ENCODE peak calls at places on chromosomes 11 and 22, in ten cellular contexts. P is RWPE1, L is testis, V is substantia nigra, Z is heart right ventricle, G is ascending aorta, E is Karpas-422, S is transverse colon, Q is GM23338, R is left ventricle myocardium inferior. H is an unnamed sample.

GRCh38 chr11:118857385-118857784 is 26.3 kb upstream of the CXCR5 start:
- DNase-seq in L (no peak), P (no peak), G (no peak), V (no peak), E (no peak), Q (no peak), Z (no peak), S (no peak), R (no peak), H (no peak)

GRCh38 chr11:16604784-16605439 is 133.5 kb upstream of the C11orf58 start:
- DNase-seq in G (peak), R (peak), L (peak), V (peak), P (no peak), S (peak), Z (peak), E (no peak), Q (peak), H (no peak)

GRCh38 chr22:30239421-30240405 is 6.8 kb downstream of the LIF start:
- DNase-seq in Z (no peak), G (no peak), Q (no peak), S (no peak), P (no peak), L (no peak), E (no peak), R (no peak), V (no peak), H (no peak)

GRCh38 chr11:93477684-93478234 is 65.4 kb downstream of the SMCO4 start:
- DNase-seq in Z (no peak), S (no peak), V (no peak), P (no peak), G (no peak), L (no peak), E (no peak), Q (peak), R (no peak), H (no peak)

GRCh38 chr11:126134461-126135155 is 71.9 kb upstream of the CDON start:
- DNase-seq in G (no peak), R (no peak), V (no peak), Z (no peak), S (no peak), P (no peak), E (no peak), L (no peak), Q (no peak), H (no peak)

GRCh38 chr11:30487200-30487898 is 98.8 kb downstream of the MPPED2 start:
- DNase-seq in E (no peak), P (no peak), G (peak), S (peak), L (no peak), Q (no peak), R (peak), Z (no peak), V (no peak), H (peak)

GRCh38 chr11:112523477-112523876 is 262.8 kb upstream of the PLET1 start:
- DNase-seq in V (peak), P (no peak), S (no peak), G (peak), Q (peak), L (no peak), Z (peak), E (no peak), R (peak), H (peak)

GRCh38 chr22:42509548-42509947 is 10.0 kb downstream of the RRP7A start:
- DNase-seq in E (peak), G (no peak), Z (no peak), V (no peak), L (no peak), Q (no peak), R (no peak), P (no peak), S (no peak), H (no peak)

GRCh38 chr11:126446581-126446980 is 91.1 kb downstream of the ST3GAL4 start:
- DNase-seq in L (no peak), S (no peak), Q (no peak), E (no peak), R (no peak), V (no peak), G (no peak), Z (no peak), P (no peak), H (no peak)

GRCh38 chr22:40414838-40415505 is 44.6 kb downstream of the SGSM3 start:
- DNase-seq in Z (no peak), Q (no peak), S (peak), G (peak), R (no peak), E (peak), P (no peak), L (no peak), V (no peak), H (no peak)

GRCh38 chr11:62508336-62509058 is 38.1 kb downstream of the AHNAK start:
- DNase-seq in Z (peak), Q (peak), R (peak), G (peak), S (peak), E (peak), V (peak), L (peak), P (no peak), H (peak)

GRCh38 chr11:77101043-77101537 is 1.6 kb upstream of the OMP start:
- DNase-seq in P (no peak), V (no peak), R (no peak), S (no peak), L (no peak), Z (no peak), E (peak), Q (peak), G (no peak), H (no peak)

GRCh38 chr11:66749091-66749490 is 20.1 kb upstream of the SPTBN2 start:
- DNase-seq in V (no peak), G (no peak), R (no peak), Q (no peak), E (no peak), L (no peak), Z (no peak), S (no peak), P (no peak), H (no peak)

GRCh38 chr22:19744350-19745006 is 16.1 kb upstream of the TBX1 start:
- DNase-seq in R (no peak), Z (no peak), L (no peak), E (no peak), S (no peak), G (no peak), P (no peak), Q (no peak), V (no peak), H (no peak)

GRCh38 chr22:19747574-19747973 is 13.0 kb upstream of the TBX1 start:
- DNase-seq in Q (no peak), V (no peak), G (no peak), Z (no peak), S (no peak), L (no peak), P (no peak), E (no peak), R (no peak), H (no peak)

GRCh38 chr22:19746726-19747125 is 13.9 kb upstream of the TBX1 start:
- DNase-seq in E (no peak), G (no peak), Z (no peak), S (no peak), R (no peak), P (no peak), Q (no peak), V (no peak), L (no peak), H (no peak)

GRCh38 chr22:19743626-19744025 is 17.0 kb upstream of the TBX1 start:
- DNase-seq in L (no peak), G (no peak), V (no peak), Z (no peak), E (no peak), R (no peak), P (no peak), S (no peak), Q (no peak), H (no peak)

DNA sequence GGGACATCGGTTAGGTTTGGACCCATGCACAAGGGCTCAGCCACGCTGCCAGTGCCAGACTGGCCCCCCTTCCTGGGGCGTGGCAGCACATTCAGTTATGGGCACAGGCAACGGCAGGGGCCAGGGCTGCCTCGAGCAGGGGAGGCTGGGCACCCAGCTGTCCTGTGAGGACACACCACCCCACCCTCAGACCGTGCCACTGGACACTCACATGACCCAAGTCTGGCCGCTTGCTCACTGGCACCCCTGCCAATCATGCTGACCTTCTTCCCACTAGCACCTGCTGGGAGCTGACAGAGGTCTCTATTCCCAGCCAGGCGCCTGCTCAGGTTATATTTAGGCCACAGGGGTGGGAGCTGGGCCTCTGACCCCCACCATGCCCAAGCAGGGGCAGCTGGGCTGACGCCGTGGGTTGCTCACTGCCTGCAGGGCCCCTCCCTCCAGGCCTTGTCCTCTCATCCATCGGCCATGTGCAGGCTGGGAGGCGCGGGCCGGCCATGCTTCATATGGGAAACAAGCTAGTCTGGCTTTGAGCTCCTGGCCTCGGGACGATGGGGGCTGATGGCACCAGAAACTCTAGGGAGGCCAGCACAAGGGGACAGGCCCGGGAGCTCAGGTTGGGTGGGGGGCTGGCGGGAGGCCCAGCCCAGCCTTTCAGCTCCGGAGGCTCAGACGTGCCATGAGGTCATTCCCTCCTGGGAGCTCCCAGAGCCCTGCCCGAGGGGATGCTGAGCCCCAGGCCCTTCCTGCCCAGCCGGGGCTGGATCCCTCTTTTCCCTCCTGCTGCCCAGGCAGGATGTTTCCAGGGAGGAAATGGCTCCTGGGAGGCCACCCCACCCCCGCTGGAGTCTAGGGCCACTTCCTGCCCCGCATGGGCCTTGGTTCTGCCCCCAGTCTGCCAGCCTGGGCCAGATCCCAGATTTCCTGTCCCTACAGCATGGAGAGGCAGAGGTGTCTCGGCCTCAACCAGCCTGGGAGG is 15.1 kb upstream of the TBX1 start:
- DNase-seq in R (peak), G (no peak), E (no peak), Q (peak), S (no peak), V (no peak), P (no peak), Z (peak), L (no peak), H (peak)
- H3K27ac ChIP-seq in R (peak), G (no peak), E (no peak), Q (no peak), S (no peak), V (no peak), P (peak), Z (no peak), L (no peak), H (peak)

GRCh38 chr11:35282226-35282882 is 137.0 kb downstream of the SLC1A2 start:
- DNase-seq in V (no peak), L (no peak), E (no peak), S (no peak), P (no peak), G (no peak), R (no peak), Q (no peak), Z (no peak), H (no peak)

GRCh38 chr11:35277827-35278226 is 138.9 kb downstream of the CD44 start:
- DNase-seq in L (no peak), P (no peak), S (no peak), Q (no peak), G (no peak), Z (no peak), E (no peak), V (no peak), R (no peak), H (no peak)

GRCh38 chr11:35285471-35285870 is 133.9 kb downstream of the SLC1A2 start:
- DNase-seq in L (no peak), Q (no peak), S (no peak), P (no peak), R (no peak), G (no peak), E (no peak), V (no peak), Z (no peak), H (no peak)

GRCh38 chr11:35280727-35281126 is 138.6 kb downstream of the SLC1A2 start:
- DNase-seq in S (no peak), Z (no peak), Q (no peak), L (no peak), E (no peak), R (no peak), G (no peak), V (no peak), P (no peak), H (no peak)

DNA sequence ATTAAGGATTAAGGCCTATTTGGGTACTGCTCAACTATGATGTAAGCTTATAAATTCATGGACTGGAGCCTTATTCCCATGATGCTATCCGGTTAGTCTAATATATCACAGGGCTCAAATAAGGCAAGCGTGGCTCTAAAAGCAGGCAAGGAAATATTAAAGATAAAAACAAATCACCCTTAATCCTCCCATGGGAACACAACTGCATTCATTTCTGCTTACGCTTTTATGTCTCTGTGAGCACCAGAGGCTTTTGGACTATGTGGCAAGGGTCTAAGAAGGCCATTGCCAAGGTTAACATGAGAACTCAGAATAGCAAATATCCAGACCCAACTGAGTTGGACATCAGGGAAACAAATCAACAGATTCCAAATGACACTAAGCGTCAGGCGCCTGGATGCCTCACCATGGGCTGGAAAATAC is 138.2 kb downstream of the SLC1A2 start:
- DNase-seq in S (no peak), R (no peak), Q (no peak), E (peak), V (no peak), Z (no peak), P (no peak), G (peak), L (no peak), H (no peak)
- H3K27ac ChIP-seq in S (peak), R (peak), Q (no peak), E (no peak), V (no peak), Z (no peak), P (no peak), G (peak), L (no peak), H (peak)

GRCh38 chr11:65422633-65423515 is at the start of gene NEAT1:
- DNase-seq in Q (peak), P (peak), G (peak), V (peak), Z (peak), E (peak), L (peak), R (peak), S (peak), H (peak)
- H3K27ac ChIP-seq in Q (peak), P (peak), G (peak), V (peak), Z (peak), E (peak), L (peak), R (peak), S (peak), H (peak)

DNA sequence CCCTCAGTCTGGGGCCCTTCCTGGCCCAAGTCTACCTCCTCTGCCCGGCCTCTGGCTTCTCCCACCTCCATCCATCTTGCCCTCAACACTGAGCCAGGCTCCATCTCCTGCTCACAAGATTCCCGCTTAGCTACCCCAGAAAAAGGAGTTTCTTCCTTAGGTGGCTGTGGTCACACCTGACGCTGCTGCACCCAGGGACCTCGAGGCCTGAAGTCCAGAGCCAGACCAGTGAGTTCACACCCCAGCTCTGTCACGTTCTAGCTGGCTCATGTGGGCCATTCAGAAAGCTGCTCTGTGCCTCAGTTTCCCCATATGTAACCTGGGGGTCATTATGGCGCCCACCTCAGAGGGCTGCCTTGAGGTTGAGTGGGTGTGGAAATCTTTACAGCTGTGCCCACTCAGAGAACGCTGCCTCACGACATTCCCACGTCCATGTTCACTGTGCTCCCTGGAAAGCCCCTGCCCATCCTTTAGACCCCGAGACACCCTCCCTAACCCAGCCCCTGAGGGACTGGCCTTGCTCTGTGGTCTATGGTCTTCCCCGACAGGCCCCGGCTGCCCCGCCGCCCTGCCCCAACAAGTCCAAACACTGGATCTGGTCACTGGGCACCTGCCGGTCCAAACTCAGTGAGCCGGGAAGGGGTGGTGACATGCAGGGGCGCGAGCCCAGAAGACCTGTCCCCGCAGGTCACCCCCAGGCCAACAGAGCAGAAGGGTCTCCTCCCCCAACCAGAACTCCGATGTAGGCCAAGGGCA is 9.8 kb downstream of the PLXNB2 start:
- DNase-seq in Z (no peak), R (no peak), S (no peak), Q (no peak), E (no peak), V (no peak), L (no peak), P (no peak), G (no peak), H (no peak)
- H3K27ac ChIP-seq in Z (no peak), R (peak), S (peak), Q (no peak), E (no peak), V (no peak), L (no peak), P (peak), G (peak), H (peak)

GRCh38 chr11:86162257-86162656 is 82.3 kb upstream of the EED start:
- DNase-seq in Q (no peak), S (peak), P (no peak), Z (no peak), R (peak), E (peak), L (peak), V (no peak), G (peak), H (peak)
- H3K27ac ChIP-seq in Q (no peak), S (peak), P (peak), Z (no peak), R (peak), E (peak), L (no peak), V (peak), G (peak), H (peak)

H was measured in right atrium auricular region.